ENCODE peak calls at places on chromosomes 2 and 18, in seven cellular contexts. H is GM23248, A is GM23338, B is PC-3, X is HCT116, V is MM.1S, M is hepatocyte. Q is an unnamed sample.
A peak's percentile ranks its signal among the peaks of the same experiment; 100 is the strongest.

GRCh38 chr2:6423131-6423530 is 442.6 kb downstream of the CMPK2 start:
- DNase-seq in H (peak; percentile 34), M (no peak), X (no peak), A (no peak), B (no peak), V (no peak), Q (no peak)

GRCh38 chr2:147008481-147008880 is 836.3 kb upstream of the ACVR2A start:
- DNase-seq in M (no peak), A (no peak), V (no peak), B (peak; percentile 56), X (no peak), H (peak; percentile 35), Q (no peak)

GRCh38 chr2:142849818-142850217 is 27.6 kb upstream of the KYNU start:
- DNase-seq in A (no peak), V (no peak), B (no peak), M (no peak), H (no peak), X (no peak), Q (no peak)

GRCh38 chr2:106886916-106887758 is 1.2 kb upstream of the ST6GAL2 start:
- DNase-seq in X (no peak), H (peak; percentile 29), B (peak; percentile 92), M (peak; percentile 60), A (peak; percentile 90), V (no peak), Q (peak; percentile 71)

GRCh38 chr2:239230318-239231052 is 170.3 kb downstream of the HDAC4 start:
- DNase-seq in M (no peak), X (no peak), V (no peak), A (no peak), B (no peak), H (no peak), Q (no peak)

GRCh38 chr18:24000613-24001490 is 13.7 kb upstream of the TTC39C start:
- DNase-seq in B (no peak), A (no peak), M (no peak), V (no peak), H (no peak), X (no peak), Q (no peak)

GRCh38 chr2:33146112-33146511 is 199.4 kb downstream of the LTBP1 start:
- DNase-seq in V (no peak), B (no peak), A (no peak), H (peak; percentile 79), M (no peak), X (no peak), Q (no peak)

GRCh38 chr2:75241696-75242095 is 42.4 kb upstream of the TACR1 start:
- DNase-seq in H (peak; percentile 17), M (no peak), A (peak; percentile 62), V (peak; percentile 38), X (peak; percentile 4), B (peak; percentile 66), Q (no peak)

GRCh38 chr2:20299113-20299512 is 51.5 kb downstream of the PUM2 start:
- DNase-seq in V (no peak), M (no peak), B (no peak), X (no peak), A (no peak), H (peak; percentile 44), Q (no peak)

GRCh38 chr2:226478121-226478809 is 321.4 kb downstream of the IRS1 start:
- DNase-seq in H (peak; percentile 95), V (no peak), M (peak; percentile 85), B (peak; percentile 52), X (peak; percentile 82), A (peak; percentile 72), Q (peak; percentile 19)

GRCh38 chr2:53640466-53640865 is 127.1 kb upstream of the CHAC2 start:
- DNase-seq in H (no peak), A (no peak), V (no peak), M (no peak), B (no peak), X (no peak), Q (no peak)

GRCh38 chr2:37920570-37920969 is 4.5 kb upstream of the RMDN2 start:
- DNase-seq in A (no peak), H (no peak), M (no peak), X (no peak), V (no peak), B (peak; percentile 54), Q (no peak)

GRCh38 chr2:152620985-152621384 is 96.3 kb downstream of the PRPF40A start:
- DNase-seq in V (no peak), A (no peak), B (no peak), H (no peak), X (no peak), M (no peak), Q (no peak)

GRCh38 chr2:1437537-1437936 is 24.3 kb downstream of the TPO start:
- DNase-seq in M (no peak), V (no peak), X (no peak), A (no peak), H (no peak), B (no peak), Q (no peak)

GRCh38 chr2:208501217-208501616 is 94.6 kb downstream of the PTH2R start:
- DNase-seq in H (no peak), X (no peak), A (peak; percentile 71), V (no peak), M (peak; percentile 50), B (no peak), Q (peak; percentile 68)

GRCh38 chr18:26443853-26444252 is 104.5 kb downstream of the KCTD1 start:
- DNase-seq in V (no peak), B (no peak), A (no peak), M (no peak), H (no peak), X (no peak), Q (no peak)

GRCh38 chr18:58542426-58543159 is 86.3 kb downstream of the ALPK2 start:
- DNase-seq in B (no peak), A (no peak), M (no peak), V (no peak), H (peak; percentile 30), X (no peak), Q (no peak)
- TF ChIP-seq EZH2 in B (no peak), A (no peak), M (no peak), V (no peak), H (no peak), X (no peak), Q (no peak)

GRCh38 chr2:36170805-36171204 is 184.8 kb upstream of the CRIM1 start:
- DNase-seq in A (no peak), X (no peak), V (no peak), M (no peak), B (no peak), H (no peak), Q (no peak)

GRCh38 chr2:36169843-36170242 is 185.7 kb upstream of the CRIM1 start:
- DNase-seq in B (no peak), M (no peak), A (no peak), X (no peak), H (no peak), V (no peak), Q (no peak)

GRCh38 chr2:36174920-36175319 is 180.7 kb upstream of the CRIM1 start:
- DNase-seq in A (no peak), H (no peak), M (no peak), B (no peak), X (no peak), V (no peak), Q (no peak)

GRCh38 chr2:36173760-36174362 is 181.7 kb upstream of the CRIM1 start:
- DNase-seq in B (no peak), V (no peak), A (no peak), X (no peak), M (no peak), H (no peak), Q (no peak)

GRCh38 chr2:36172828-36173227 is 182.8 kb upstream of the CRIM1 start:
- DNase-seq in M (no peak), H (no peak), A (no peak), V (no peak), B (no peak), X (no peak), Q (no peak)
- TF ChIP-seq EZH2phosphoT487 in M (no peak), H (no peak), A (no peak), V (no peak), B (no peak), X (no peak), Q (no peak)

DNA sequence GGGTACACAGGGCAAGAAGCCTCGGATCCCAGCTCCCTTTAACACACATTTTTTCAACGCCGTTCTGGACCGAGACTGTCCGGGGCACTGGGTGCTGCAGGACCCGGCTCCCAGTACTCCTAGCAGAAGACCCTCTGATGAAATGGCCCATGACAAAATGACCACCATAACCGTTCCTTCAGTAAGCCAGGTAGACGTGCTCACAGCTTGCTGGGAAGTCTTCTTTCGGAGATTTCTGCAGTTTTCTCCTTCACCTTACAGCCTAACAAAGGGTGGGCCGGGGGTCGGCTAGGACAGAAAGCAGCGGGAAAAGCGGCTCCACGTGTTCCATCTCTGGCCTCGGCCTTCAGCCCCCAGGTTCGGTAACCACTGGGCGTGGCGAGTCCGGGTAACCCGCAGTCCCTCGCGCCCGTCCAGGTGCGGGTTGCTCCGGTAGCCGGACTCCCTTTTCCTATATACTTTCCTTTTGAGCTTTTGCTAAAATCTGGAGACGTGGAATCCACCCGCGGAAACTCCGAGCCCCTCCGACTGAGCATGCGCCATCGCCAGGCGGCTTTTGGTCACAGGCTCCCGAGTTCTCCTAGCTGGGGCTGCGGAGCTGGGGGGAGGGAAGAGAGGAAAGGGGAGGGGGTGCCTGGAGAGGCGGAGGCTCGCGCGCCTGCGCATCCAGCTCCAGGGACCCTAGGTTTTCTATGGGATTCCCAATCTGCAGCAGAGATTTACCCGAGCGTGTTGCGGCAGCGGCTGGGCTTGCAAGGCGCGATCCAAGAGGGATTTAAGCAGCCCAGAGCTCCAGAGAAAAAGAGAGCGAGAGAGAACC is at the start of gene VSNL1:
- DNase-seq in X (peak; percentile 79), A (peak; percentile 96), B (no peak), M (peak; percentile 94), H (peak; percentile 74), V (peak; percentile 17), Q (peak; percentile 98)
- TF ChIP-seq EZH2 in X (no peak), A (no peak), B (peak; percentile 20), M (no peak), H (no peak), V (no peak), Q (no peak)

GRCh38 chr2:28645553-28645952 is 106.1 kb upstream of the PPP1CB start:
- DNase-seq in X (no peak), V (no peak), H (no peak), A (no peak), M (no peak), B (no peak), Q (no peak)

GRCh38 chr2:28643324-28643723 is 108.3 kb upstream of the PPP1CB start:
- DNase-seq in A (no peak), H (no peak), V (no peak), M (no peak), X (no peak), B (peak; percentile 81), Q (no peak)

GRCh38 chr2:28642796-28643195 is 108.8 kb upstream of the PPP1CB start:
- DNase-seq in X (no peak), V (no peak), H (no peak), B (no peak), M (no peak), A (no peak), Q (no peak)

GRCh38 chr2:28644760-28645159 is 106.9 kb upstream of the PPP1CB start:
- DNase-seq in M (no peak), X (no peak), V (no peak), H (no peak), B (no peak), A (no peak), Q (no peak)

DNA sequence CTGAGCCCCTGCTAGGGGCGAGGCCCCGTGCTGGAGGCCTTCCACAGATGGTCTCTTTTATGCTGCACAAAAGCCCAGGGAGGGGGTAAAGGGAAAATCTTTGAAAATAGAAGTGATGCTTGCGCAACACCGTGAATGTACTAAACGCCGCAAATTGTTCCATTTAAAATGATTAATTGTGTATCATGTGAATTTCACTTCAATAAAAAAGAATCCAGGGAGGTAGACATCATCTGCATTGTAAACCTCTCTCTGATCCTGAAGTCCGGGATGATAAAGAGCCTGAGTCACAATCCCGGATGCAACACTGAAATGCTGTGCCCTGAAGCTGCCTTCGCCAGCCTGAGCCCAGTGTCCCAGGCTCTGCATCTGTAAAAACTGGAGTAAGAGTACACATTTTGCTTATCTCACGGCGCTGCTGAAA is 107.7 kb upstream of the PPP1CB start:
- DNase-seq in X (no peak), M (peak; percentile 65), A (no peak), H (peak; percentile 91), V (no peak), B (peak; percentile 96), Q (no peak)
- TF ChIP-seq EZH2phosphoT487 in X (no peak), M (no peak), A (no peak), H (no peak), V (no peak), B (no peak), Q (no peak)

Q was measured in neural progenitor cell.